ENCODE peak calls at places on chromosome 11, in four cellular contexts. One of them, this sample, is unnamed.

GRCh38 chr11:12397953-12398352 is 20.6 kb downstream of the PARVA start:
- DNase-seq in dorsolateral prefrontal cortex: no peak
- DNase-seq in gastrocnemius medialis: peak; percentile 39
- DNase-seq in AG04450: peak; percentile 98
- DNase-seq in this sample: peak; percentile 86

GRCh38 chr11:2932850-2933251 is 3.6 kb upstream of the PHLDA2 start:
- DNase-seq in dorsolateral prefrontal cortex: no peak
- DNase-seq in gastrocnemius medialis: no peak
- DNase-seq in AG04450: no peak
- DNase-seq in this sample: no peak

GRCh38 chr11:102343789-102344188 is 3.2 kb upstream of the BIRC2 start:
- DNase-seq in dorsolateral prefrontal cortex: no peak
- DNase-seq in gastrocnemius medialis: no peak
- DNase-seq in AG04450: no peak
- DNase-seq in this sample: no peak

GRCh38 chr11:114354076-114354475 is 46.2 kb downstream of the C11orf71 start:
- DNase-seq in dorsolateral prefrontal cortex: no peak
- DNase-seq in gastrocnemius medialis: no peak
- DNase-seq in AG04450: peak; percentile 62
- DNase-seq in this sample: peak; percentile 44

GRCh38 chr11:131041331-131042040 is 125.2 kb upstream of the SNX19 start:
- DNase-seq in dorsolateral prefrontal cortex: no peak
- DNase-seq in gastrocnemius medialis: no peak
- DNase-seq in AG04450: no peak
- DNase-seq in this sample: no peak

GRCh38 chr11:39745401-39745800 is 1714.1 kb downstream of the LRRC4C start:
- DNase-seq in dorsolateral prefrontal cortex: no peak
- DNase-seq in gastrocnemius medialis: no peak
- DNase-seq in AG04450: no peak
- DNase-seq in this sample: no peak

GRCh38 chr11:100152751-100153150 is 534.3 kb upstream of the ARHGAP42 start:
- DNase-seq in dorsolateral prefrontal cortex: no peak
- DNase-seq in gastrocnemius medialis: no peak
- DNase-seq in AG04450: no peak
- DNase-seq in this sample: no peak

GRCh38 chr11:76762867-76763572 is 20.1 kb upstream of the TSKU start:
- DNase-seq in dorsolateral prefrontal cortex: no peak
- DNase-seq in gastrocnemius medialis: no peak
- DNase-seq in AG04450: no peak
- DNase-seq in this sample: no peak

GRCh38 chr11:9990221-9990973 is 303.6 kb downstream of the SBF2 start:
- DNase-seq in dorsolateral prefrontal cortex: no peak
- DNase-seq in gastrocnemius medialis: no peak
- DNase-seq in AG04450: no peak
- DNase-seq in this sample: no peak

GRCh38 chr11:46348986-46349401 is 1.7 kb downstream of the DGKZ start:
- DNase-seq in dorsolateral prefrontal cortex: no peak
- DNase-seq in gastrocnemius medialis: no peak
- DNase-seq in AG04450: no peak
- DNase-seq in this sample: no peak

GRCh38 chr11:23288001-23288783 is 427.9 kb upstream of the CCDC179 start:
- DNase-seq in dorsolateral prefrontal cortex: no peak
- DNase-seq in gastrocnemius medialis: no peak
- DNase-seq in AG04450: peak; percentile 72
- DNase-seq in this sample: peak; percentile 50

GRCh38 chr11:128290106-128290840 is 297.1 kb downstream of the ETS1 start:
- DNase-seq in dorsolateral prefrontal cortex: peak; percentile 36
- DNase-seq in gastrocnemius medialis: peak; percentile 35
- DNase-seq in AG04450: peak; percentile 88
- DNase-seq in this sample: peak; percentile 84

DNA sequence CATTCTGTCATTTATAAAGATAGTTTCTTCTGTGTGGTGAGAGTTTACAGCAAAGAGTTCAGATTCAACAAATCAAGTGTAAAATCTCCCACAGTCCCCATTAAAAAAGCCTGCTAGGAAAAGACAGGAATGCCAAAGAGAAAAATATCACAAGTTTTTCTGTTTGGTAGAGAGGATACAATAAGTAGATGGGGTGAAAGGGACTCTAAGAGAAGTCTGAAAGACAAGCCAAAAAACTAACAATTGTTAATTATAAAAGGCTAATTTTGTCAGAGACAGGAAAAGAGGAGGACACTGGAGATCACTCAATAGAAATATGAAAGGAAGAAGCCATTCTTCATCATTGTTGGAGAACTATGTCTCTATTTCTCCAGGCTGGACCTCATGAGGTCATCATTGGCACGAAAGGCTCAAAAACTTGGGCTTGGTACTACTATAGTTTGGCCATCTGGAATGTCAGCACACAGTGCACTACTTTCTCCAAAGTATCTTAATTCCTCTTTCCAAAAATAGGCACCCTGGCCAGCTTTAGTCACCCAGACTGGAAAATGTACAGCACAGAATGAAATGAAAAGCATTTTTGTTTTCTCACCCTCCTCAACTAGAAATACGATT is 512 bp upstream of the SOX6 start:
- DNase-seq in dorsolateral prefrontal cortex: no peak
- DNase-seq in gastrocnemius medialis: peak; percentile 13
- DNase-seq in AG04450: no peak
- DNase-seq in this sample: no peak
- H3K4me3 ChIP-seq in dorsolateral prefrontal cortex: no peak overlapping the region
- H3K4me3 ChIP-seq in gastrocnemius medialis: no peak overlapping the region
- H3K4me3 ChIP-seq in AG04450: no peak overlapping the region
- H3K4me3 ChIP-seq in this sample: no peak overlapping the region

DNA sequence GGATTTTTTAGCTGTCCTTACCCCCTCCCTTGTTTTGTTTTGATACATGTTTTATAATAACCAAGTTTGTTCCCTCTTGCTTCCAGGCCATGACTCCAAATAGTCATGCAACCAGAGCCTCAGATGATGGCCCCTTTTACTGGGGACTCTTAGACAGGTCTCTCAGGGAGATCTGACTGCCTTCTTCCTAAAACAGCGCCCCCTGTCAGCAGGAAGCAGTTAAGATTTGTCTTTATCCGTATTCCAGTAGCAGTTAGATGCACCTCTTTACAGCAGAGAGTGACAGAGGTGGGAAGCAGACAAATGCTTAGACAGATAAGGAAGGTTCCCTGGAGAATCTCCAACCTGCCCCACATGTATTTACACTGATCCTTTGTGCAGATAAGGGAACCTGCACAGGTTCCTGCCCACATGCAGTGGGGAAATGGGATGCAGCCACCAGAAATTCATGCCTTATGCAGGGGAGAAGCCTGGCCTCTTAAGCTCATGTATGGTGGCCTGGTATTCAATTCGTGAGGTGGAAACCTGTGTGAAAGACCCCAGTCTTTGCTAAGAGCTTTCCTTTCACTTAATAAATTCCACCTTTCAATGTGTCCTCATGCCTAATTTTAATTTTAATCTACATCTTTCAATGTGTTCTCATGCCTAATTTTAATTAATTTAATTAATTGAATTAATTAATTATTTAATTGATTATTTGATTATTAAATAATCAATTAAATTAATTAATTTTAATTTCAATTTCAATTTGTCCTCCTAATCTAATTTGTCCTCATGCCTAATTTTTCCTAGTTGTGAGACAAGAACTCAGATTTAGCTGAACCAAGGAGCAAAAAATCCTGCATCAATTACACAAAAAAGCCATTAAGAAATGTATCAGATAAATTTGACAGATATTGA is 11.5 kb upstream of the GLYAT start:
- DNase-seq in dorsolateral prefrontal cortex: no peak
- DNase-seq in gastrocnemius medialis: no peak
- DNase-seq in AG04450: no peak
- DNase-seq in this sample: no peak
- TF ChIP-seq CTCF in dorsolateral prefrontal cortex: no peak
- TF ChIP-seq CTCF in gastrocnemius medialis: no peak
- TF ChIP-seq CTCF in AG04450: peak; percentile 13
- TF ChIP-seq CTCF in this sample: peak; percentile 6

DNA sequence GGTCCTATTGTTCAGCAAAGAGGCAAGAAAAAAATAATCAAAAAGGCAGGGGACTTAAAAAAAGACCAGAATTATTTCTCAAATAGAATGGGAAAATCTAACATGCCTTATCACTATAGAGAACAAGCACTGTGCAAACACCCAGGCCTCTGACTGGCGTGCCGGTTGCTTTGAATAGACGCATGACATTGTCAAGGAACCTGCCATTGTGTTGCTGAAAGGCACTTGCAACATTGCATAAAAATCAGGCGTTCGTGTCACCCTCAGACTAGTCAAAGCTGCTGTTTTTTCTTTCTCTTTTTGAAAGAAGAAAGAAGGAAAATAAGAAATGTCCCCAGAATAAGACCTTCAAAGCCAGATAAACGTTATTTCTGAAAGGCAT is 549.3 kb upstream of the CADM1 start:
- DNase-seq in dorsolateral prefrontal cortex: no peak
- DNase-seq in gastrocnemius medialis: no peak
- DNase-seq in AG04450: no peak
- DNase-seq in this sample: no peak
- H3K4me3 ChIP-seq in dorsolateral prefrontal cortex: no peak overlapping the region
- H3K4me3 ChIP-seq in gastrocnemius medialis: no peak overlapping the region
- H3K4me3 ChIP-seq in AG04450: no peak overlapping the region
- H3K4me3 ChIP-seq in this sample: no peak overlapping the region

GRCh38 chr11:33959855-33960400 is 68.1 kb upstream of the LMO2 start:
- DNase-seq in dorsolateral prefrontal cortex: no peak
- DNase-seq in gastrocnemius medialis: no peak
- DNase-seq in AG04450: no peak
- DNase-seq in this sample: no peak

GRCh38 chr11:33953289-33953688 is 61.4 kb upstream of the LMO2 start:
- DNase-seq in dorsolateral prefrontal cortex: no peak
- DNase-seq in gastrocnemius medialis: no peak
- DNase-seq in AG04450: no peak
- DNase-seq in this sample: no peak

GRCh38 chr11:33952805-33953204 is 60.9 kb upstream of the LMO2 start:
- DNase-seq in dorsolateral prefrontal cortex: no peak
- DNase-seq in gastrocnemius medialis: no peak
- DNase-seq in AG04450: no peak
- DNase-seq in this sample: no peak

GRCh38 chr11:33957304-33957917 is 65.5 kb upstream of the LMO2 start:
- DNase-seq in dorsolateral prefrontal cortex: no peak
- DNase-seq in gastrocnemius medialis: no peak
- DNase-seq in AG04450: no peak
- DNase-seq in this sample: no peak

GRCh38 chr11:33956611-33957010 is 64.7 kb upstream of the LMO2 start:
- DNase-seq in dorsolateral prefrontal cortex: no peak
- DNase-seq in gastrocnemius medialis: no peak
- DNase-seq in AG04450: no peak
- DNase-seq in this sample: no peak
- TF ChIP-seq CTCF in dorsolateral prefrontal cortex: no peak
- TF ChIP-seq CTCF in gastrocnemius medialis: no peak
- TF ChIP-seq CTCF in AG04450: no peak
- TF ChIP-seq CTCF in this sample: no peak

DNA sequence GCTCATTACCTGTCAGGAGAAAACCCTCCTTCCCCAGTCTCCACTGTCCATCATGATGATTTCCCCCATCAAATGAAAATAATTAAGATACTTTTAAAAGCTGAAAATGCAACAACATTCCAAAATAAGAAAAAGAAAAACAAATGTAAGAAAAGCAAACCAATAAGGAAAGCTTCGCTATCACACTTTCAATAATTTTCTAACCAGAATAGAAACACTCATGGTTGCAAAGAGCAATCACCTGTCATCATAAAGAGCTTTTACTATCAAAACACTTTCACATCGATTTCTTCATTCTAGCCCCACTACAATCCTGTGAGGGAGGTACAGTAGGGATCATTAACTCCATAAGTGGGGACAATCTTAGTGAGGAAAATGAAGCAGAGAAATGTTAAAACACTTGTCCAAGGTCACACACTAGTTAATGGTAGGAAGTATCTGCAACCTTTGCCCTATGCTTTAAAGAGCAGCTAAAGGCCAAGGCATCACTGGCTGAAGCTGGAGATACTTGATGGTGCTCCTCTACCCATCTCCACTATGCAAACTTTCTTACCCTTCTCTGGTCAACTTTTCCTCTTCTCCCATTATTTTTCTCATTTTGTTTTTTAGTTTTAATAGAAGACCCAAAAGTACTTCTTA is 2.6 kb downstream of the RBM4B start:
- DNase-seq in dorsolateral prefrontal cortex: no peak
- DNase-seq in gastrocnemius medialis: no peak
- DNase-seq in AG04450: no peak
- DNase-seq in this sample: no peak
- H3K4me3 ChIP-seq in dorsolateral prefrontal cortex: no peak overlapping the region
- H3K4me3 ChIP-seq in gastrocnemius medialis: no peak overlapping the region
- H3K4me3 ChIP-seq in AG04450: peak overlapping the region; percentile 17
- H3K4me3 ChIP-seq in this sample: no peak overlapping the region

GRCh38 chr11:47376543-47377371 is 1.6 kb downstream of the SPI1 start:
- DNase-seq in dorsolateral prefrontal cortex: no peak
- DNase-seq in gastrocnemius medialis: no peak
- DNase-seq in AG04450: no peak
- DNase-seq in this sample: no peak
- TF ChIP-seq CTCF in dorsolateral prefrontal cortex: no peak
- TF ChIP-seq CTCF in gastrocnemius medialis: no peak
- TF ChIP-seq CTCF in AG04450: no peak
- TF ChIP-seq CTCF in this sample: no peak

This sample was measured in AG09309.